ENCODE peak calls at places on chromosome 19, in six cellular contexts. K, Y, J, H, Z and D are unnamed samples. For H3K4me1, the result is how much of the 10 kb centered on the place peaks cover.

GRCh38 chr19:39416626-39417120 is 4.2 kb downstream of the PLEKHG2 start:
- DNase-seq in K (no peak), Y (no peak), J (no peak), H (no peak), Z (no peak), D (no peak)

GRCh38 chr19:33796164-33797100 is at the start of gene KCTD15:
- DNase-seq in K (no peak), Y (peak), J (no peak), H (peak), Z (peak), D (no peak)

GRCh38 chr19:49920624-49921363 is 8.2 kb upstream of the ATF5 start:
- DNase-seq in K (no peak), Y (no peak), J (no peak), H (no peak), Z (no peak), D (no peak)

GRCh38 chr19:16726916-16727315 is 7.3 kb downstream of the NWD1 start:
- DNase-seq in K (no peak), Y (no peak), J (no peak), H (no peak), Z (no peak), D (no peak)

GRCh38 chr19:11260996-11261395 is 1.3 kb downstream of the DOCK6 start:
- DNase-seq in K (no peak), Y (no peak), J (no peak), H (no peak), Z (no peak), D (no peak)

GRCh38 chr19:39372941-39373340 is 18.0 kb downstream of the PAF1 start:
- DNase-seq in K (no peak), Y (no peak), J (no peak), H (no peak), Z (no peak), D (no peak)

GRCh38 chr19:5154799-5155426 is 185.7 kb downstream of the PTPRS start:
- DNase-seq in K (no peak), Y (no peak), J (no peak), H (no peak), Z (no peak), D (no peak)

GRCh38 chr19:29969891-29970290 is 27.9 kb downstream of the URI1 start:
- DNase-seq in K (no peak), Y (no peak), J (no peak), H (no peak), Z (no peak), D (no peak)

GRCh38 chr19:13094771-13095392 is 7.8 kb downstream of the LYL1 start:
- DNase-seq in K (no peak), Y (peak), J (no peak), H (no peak), Z (peak), D (no peak)

GRCh38 chr19:13095393-13095784 is 7.3 kb downstream of the LYL1 start:
- DNase-seq in K (no peak), Y (no peak), J (no peak), H (no peak), Z (peak), D (peak)

GRCh38 chr19:13096968-13097330 is 5.7 kb downstream of the LYL1 start:
- DNase-seq in K (no peak), Y (no peak), J (no peak), H (no peak), Z (no peak), D (no peak)

GRCh38 chr19:13097331-13098258 is 5.1 kb downstream of the LYL1 start:
- DNase-seq in K (no peak), Y (peak), J (no peak), H (no peak), Z (no peak), D (no peak)

GRCh38 chr19:13095934-13096890 is 6.4 kb downstream of the LYL1 start:
- DNase-seq in K (no peak), Y (peak), J (no peak), H (peak), Z (peak), D (no peak)
- TF ChIP-seq CTCF in K (no peak), Y (peak), J (no peak), H (peak), Z (peak), D (peak)

DNA sequence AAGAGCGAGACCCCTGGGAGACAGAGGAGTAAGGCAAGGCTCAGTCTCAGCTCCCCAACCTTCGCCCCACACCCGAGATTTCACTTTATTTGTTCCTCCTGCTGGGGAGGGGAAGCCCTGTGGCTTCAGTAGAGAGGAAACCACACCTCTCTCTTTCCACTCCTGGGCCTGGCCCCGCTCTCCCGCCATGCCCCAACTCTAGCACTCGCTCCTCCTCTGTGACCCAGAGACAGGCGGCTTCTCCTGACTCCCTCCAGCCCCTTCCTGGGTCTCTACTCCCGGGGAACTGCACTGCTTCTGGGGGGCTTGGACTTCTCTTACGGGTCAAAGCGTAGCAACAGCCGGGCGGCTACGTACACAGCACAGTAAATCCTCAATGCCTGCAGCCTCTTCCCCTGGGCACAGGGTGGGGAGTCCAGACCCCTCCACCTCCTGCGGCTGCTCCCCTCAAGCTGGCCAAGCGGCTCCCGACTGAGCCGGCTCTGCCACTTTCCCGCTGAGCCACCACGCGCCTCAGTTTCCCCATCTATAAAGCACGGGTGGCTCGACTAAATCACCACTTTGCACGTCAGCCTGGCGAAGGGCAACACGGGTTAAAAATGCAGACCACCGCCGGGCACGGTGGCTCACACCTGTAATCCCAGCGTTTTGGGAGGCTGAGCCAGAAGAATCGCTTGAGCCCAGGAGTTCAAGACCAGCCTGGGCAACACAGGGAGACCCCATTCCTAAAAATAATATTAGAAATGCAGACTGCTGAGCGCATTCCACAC is 1.4 kb downstream of the RNF126 start:
- DNase-seq in K (peak), Y (no peak), J (no peak), H (peak), Z (no peak), D (peak)
- H3K4me1 ChIP-seq in K (half or more), Y (half or more), J (half or more), H (under half), Z (under half), D (under half)

GRCh38 chr19:12993562-12993961 is 1.7 kb upstream of the NFIX start:
- DNase-seq in K (no peak), Y (no peak), J (no peak), H (no peak), Z (no peak), D (no peak)

GRCh38 chr19:12996542-12997094 is 1.3 kb downstream of the NFIX start:
- DNase-seq in K (no peak), Y (peak), J (no peak), H (no peak), Z (peak), D (no peak)

GRCh38 chr19:12997225-12997966 is 2.1 kb downstream of the NFIX start:
- DNase-seq in K (no peak), Y (no peak), J (no peak), H (no peak), Z (no peak), D (no peak)

GRCh38 chr19:12994701-12995595 is at the start of gene NFIX:
- DNase-seq in K (peak), Y (peak), J (no peak), H (peak), Z (no peak), D (peak)

GRCh38 chr19:12995596-12996541 is 594 bp downstream of the NFIX start:
- DNase-seq in K (no peak), Y (peak), J (no peak), H (peak), Z (no peak), D (no peak)
- H3K27ac ChIP-seq in K (no peak), Y (peak), J (peak), H (peak), Z (no peak), D (no peak)

GRCh38 chr19:18193388-18194207 is 580 bp downstream of the MPV17L2 start:
- DNase-seq in K (no peak), Y (peak), J (no peak), H (no peak), Z (no peak), D (no peak)
- TF ChIP-seq CTCF in K (no peak), Y (no peak), J (no peak), H (no peak), Z (no peak), D (no peak)

GRCh38 chr19:3809881-3810707 is 23.9 kb upstream of the MATK start:
- DNase-seq in K (no peak), Y (no peak), J (no peak), H (no peak), Z (no peak), D (no peak)
- H3K4me1 ChIP-seq in K (under half), Y (half or more), J (under half), H (under half), Z (under half), D (under half)

GRCh38 chr19:37511821-37512220 is 5.1 kb downstream of the ZNF793 start:
- DNase-seq in K (no peak), Y (no peak), J (no peak), H (no peak), Z (no peak), D (no peak)

GRCh38 chr19:37511186-37511585 is 4.4 kb downstream of the ZNF793 start:
- DNase-seq in K (no peak), Y (no peak), J (no peak), H (no peak), Z (no peak), D (no peak)

GRCh38 chr19:37505958-37506386 is 767 bp upstream of the ZNF793 start:
- DNase-seq in K (no peak), Y (no peak), J (peak), H (peak), Z (no peak), D (no peak)

GRCh38 chr19:37507167-37507464 is 377 bp downstream of the ZNF793 start:
- DNase-seq in K (no peak), Y (no peak), J (no peak), H (no peak), Z (no peak), D (no peak)

DNA sequence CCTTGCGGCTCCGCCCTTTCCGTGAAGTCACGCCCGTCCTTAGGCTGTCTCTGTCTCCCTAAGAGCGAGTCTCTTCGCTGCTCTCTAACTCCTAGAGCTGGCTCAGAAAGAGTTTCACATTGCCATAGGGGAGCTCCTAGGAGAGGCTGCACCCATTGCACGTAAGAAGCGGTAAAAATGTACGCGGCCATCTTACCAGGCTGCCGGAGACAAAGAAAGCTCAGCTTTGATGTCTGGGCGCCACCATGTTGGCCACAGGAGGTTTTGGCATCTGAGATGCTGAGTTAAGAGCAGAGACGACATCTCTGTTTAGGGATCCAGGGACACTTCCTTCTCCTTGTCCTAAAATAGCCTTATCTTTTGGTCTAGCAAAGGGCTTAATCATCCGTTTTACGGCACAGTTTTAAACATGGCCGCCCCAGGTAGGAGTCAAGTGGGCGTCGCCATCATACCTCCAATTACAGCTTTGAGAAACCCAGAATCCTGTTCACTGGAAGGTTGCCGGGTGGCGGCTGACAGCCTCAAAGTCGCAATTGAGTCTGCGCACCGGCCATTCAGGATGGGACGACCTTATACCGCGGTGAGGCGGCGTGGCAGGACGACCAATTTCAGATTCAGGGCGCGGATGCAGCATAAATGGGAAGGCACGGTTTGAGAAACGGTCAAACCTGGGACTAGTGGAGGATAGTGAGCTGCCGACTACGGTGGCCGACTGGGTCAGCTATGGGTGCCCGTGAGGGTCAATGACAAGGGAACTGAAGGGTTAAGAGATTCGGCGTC is at the start of gene ZNF793:
- DNase-seq in K (peak), Y (no peak), J (peak), H (peak), Z (peak), D (no peak)
- H3K27ac ChIP-seq in K (peak), Y (no peak), J (peak), H (peak), Z (peak), D (no peak)

DNA sequence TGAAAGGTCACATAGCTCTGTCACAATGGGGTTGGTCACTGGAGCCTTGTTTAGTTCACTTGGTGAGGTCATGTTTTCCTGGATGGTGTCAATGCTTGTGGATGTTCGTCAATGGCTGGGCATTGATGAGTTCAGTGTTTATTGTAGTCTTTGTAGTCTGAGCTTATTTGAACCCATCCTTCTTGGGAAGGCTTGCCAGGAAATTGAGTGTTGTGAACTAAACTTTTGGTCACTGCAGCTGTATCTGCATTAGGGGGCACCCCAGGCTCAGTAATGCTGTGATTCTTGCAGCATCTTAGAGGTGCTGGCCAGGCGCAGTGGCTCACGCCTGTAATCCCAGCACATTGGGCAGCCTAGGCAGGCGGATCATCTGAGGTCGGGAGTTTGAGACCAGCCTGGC is 22.0 kb downstream of the BLOC1S3 start:
- DNase-seq in K (no peak), Y (no peak), J (no peak), H (no peak), Z (peak), D (no peak)
- TF ChIP-seq CTCF in K (no peak), Y (peak), J (peak), H (peak), Z (peak), D (no peak)

GRCh38 chr19:41804327-41804726 is 7.9 kb downstream of the CEACAM3 start:
- DNase-seq in K (no peak), Y (no peak), J (no peak), H (no peak), Z (no peak), D (no peak)
- H3K4me1 ChIP-seq in K (under half), Y (under half), J (under half), H (under half), Z (under half), D (under half)

GRCh38 chr19:45762870-45763631 is 6.0 kb downstream of the SIX5 start:
- DNase-seq in K (no peak), Y (no peak), J (no peak), H (no peak), Z (no peak), D (no peak)

GRCh38 chr19:45765365-45766292 is 3.4 kb downstream of the SIX5 start:
- DNase-seq in K (no peak), Y (no peak), J (no peak), H (no peak), Z (no peak), D (no peak)

GRCh38 chr19:45764487-45764886 is 4.6 kb downstream of the SIX5 start:
- DNase-seq in K (no peak), Y (no peak), J (no peak), H (no peak), Z (no peak), D (no peak)

GRCh38 chr19:45764947-45765346 is 4.1 kb downstream of the SIX5 start:
- DNase-seq in K (no peak), Y (no peak), J (no peak), H (no peak), Z (no peak), D (no peak)

DNA sequence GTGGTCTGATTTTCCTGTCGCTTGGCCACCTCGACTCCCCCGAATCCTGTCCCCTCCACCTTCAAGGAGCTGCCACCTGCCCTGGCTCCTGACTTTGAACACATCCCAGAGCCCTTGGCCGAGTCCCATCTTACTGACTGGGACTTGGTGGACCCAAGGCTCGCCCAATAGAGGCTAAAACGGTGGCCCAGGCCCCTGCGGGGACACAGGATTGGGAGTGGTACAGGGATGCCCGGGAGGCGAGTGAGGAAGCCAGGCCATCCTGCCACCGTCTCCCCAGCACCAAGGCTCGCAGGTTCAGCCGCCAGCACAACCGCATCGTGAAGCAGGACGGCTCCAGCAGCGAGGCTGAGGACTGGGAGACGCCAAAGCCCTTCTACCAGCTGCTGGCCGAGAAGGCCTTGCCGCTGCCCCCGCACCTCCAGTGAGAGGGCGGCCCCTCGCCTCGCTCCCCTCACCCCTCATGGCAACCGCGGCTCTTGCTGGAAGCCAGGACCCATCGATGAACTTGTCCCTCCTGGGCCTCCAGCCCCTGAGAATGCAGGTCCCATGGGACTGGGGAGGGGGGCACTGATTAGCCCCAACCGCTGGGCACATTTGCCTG is 5.3 kb downstream of the SIX5 start:
- DNase-seq in K (no peak), Y (no peak), J (no peak), H (no peak), Z (no peak), D (no peak)
- H3K27ac ChIP-seq in K (no peak), Y (no peak), J (peak), H (peak), Z (no peak), D (no peak)